ENCODE peak calls at places on chromosome 11, in six cellular contexts. L is AG10803; E is heart right ventricle; X is stimulated activated CD4-positive, alpha-beta T cell treated with anti-CD3 and anti-CD28 coated beads, TNF-alpha, amount 100 ng/mL, for 4 hours; S is thoracic aorta; C is Calu3. Z is an unnamed sample.

GRCh38 chr11:67391304-67392181 is at the start of gene RAD9A:
- DNase-seq in L (peak), C (peak), S (peak), X (peak), E (peak), Z (peak)

GRCh38 chr11:60265373-60266214 is 14.9 kb upstream of the MS4A4A start:
- DNase-seq in S (no peak), X (no peak), L (peak), E (peak), C (peak), Z (peak)

GRCh38 chr11:83971063-83971462 is 684.9 kb upstream of the CCDC90B start:
- DNase-seq in S (no peak), X (no peak), E (no peak), C (no peak), L (peak), Z (no peak)

GRCh38 chr11:120574881-120575280 is 63.3 kb downstream of the GRIK4 start:
- DNase-seq in S (no peak), C (no peak), X (no peak), L (no peak), E (no peak), Z (no peak)

GRCh38 chr11:5815534-5815933 is 6.8 kb downstream of the OR52N2 start:
- DNase-seq in L (no peak), E (no peak), X (no peak), S (no peak), C (no peak), Z (no peak)

GRCh38 chr11:83691387-83692088 is 405.4 kb upstream of the CCDC90B start:
- DNase-seq in S (no peak), E (peak), C (no peak), X (no peak), L (peak), Z (peak)

GRCh38 chr11:121591405-121592033 is 138.8 kb upstream of the SORL1-AS1 start:
- DNase-seq in C (peak), S (peak), E (peak), L (peak), X (peak), Z (peak)

GRCh38 chr11:14182833-14183340 is 176.1 kb downstream of the RRAS2 start:
- DNase-seq in E (no peak), C (no peak), L (no peak), X (no peak), S (no peak), Z (no peak)

GRCh38 chr11:69814411-69814810 is 4.8 kb downstream of the FGF3 start:
- DNase-seq in L (no peak), E (no peak), X (no peak), C (no peak), S (no peak), Z (no peak)

GRCh38 chr11:122020902-122021301 is 95.1 kb downstream of the BLID start:
- DNase-seq in E (no peak), S (no peak), X (no peak), C (no peak), L (no peak), Z (peak)

GRCh38 chr11:80700386-80700785 is 1259.6 kb upstream of the TENM4 start:
- DNase-seq in E (no peak), L (no peak), C (no peak), S (no peak), X (no peak), Z (no peak)

GRCh38 chr11:19259487-19260345 is 19.0 kb upstream of the E2F8 start:
- DNase-seq in S (no peak), L (peak), X (peak), C (peak), E (peak), Z (peak)

GRCh38 chr11:129733981-129734380 is 81.7 kb upstream of the TMEM45B start:
- DNase-seq in L (no peak), X (no peak), C (no peak), E (no peak), S (no peak), Z (no peak)

Z was measured in brain microvascular endothelial cell.